ENCODE peak calls at places on chromosomes 3 and 15, in four cellular contexts. N is aorta; J is CD4-positive, alpha-beta memory T cell; X is GM23338. C is an unnamed sample.

GRCh38 chr3:127589600-127590281 is 792 bp downstream of the TPRA1 start:
- DNase-seq in X (no peak), J (no peak), N (peak; percentile 82), C (no peak)

GRCh38 chr15:59392299-59392698 is 19.6 kb upstream of the MYO1E start:
- DNase-seq in J (no peak), N (no peak), X (no peak), C (no peak)

GRCh38 chr15:63503739-63504246 is 600 bp upstream of the USP3 start:
- DNase-seq in N (peak; percentile 87), J (peak; percentile 96), X (peak; percentile 86), C (peak; percentile 54)

GRCh38 chr3:184261270-184262165 is at the start of gene CAMK2N2:
- DNase-seq in J (peak; percentile 71), X (peak; percentile 83), N (peak; percentile 85), C (peak; percentile 82)

GRCh38 chr3:31903686-31904431 is 77.2 kb downstream of the OSBPL10 start:
- DNase-seq in X (no peak), J (no peak), N (no peak), C (no peak)

GRCh38 chr3:129934234-129935123 is 40.0 kb upstream of the TRH start:
- DNase-seq in J (no peak), X (peak; percentile 68), N (no peak), C (peak; percentile 42)

GRCh38 chr15:76147906-76148553 is 88.2 kb downstream of the TMEM266 start:
- DNase-seq in J (peak; percentile 54), X (peak; percentile 76), N (peak; percentile 86), C (peak; percentile 63)

GRCh38 chr3:146156801-146157310 is 4.1 kb downstream of the PLOD2 start:
- DNase-seq in N (no peak), J (no peak), X (no peak), C (no peak)

GRCh38 chr15:88878720-88879184 is 16.6 kb downstream of the HAPLN3 start:
- DNase-seq in J (no peak), X (peak; percentile 93), N (no peak), C (peak; percentile 62)

GRCh38 chr3:98691897-98692296 is 71.2 kb upstream of the ST3GAL6 start:
- DNase-seq in J (no peak), N (no peak), X (no peak), C (no peak)

GRCh38 chr3:70882104-70882503 is 569.7 kb upstream of the MDFIC2 start:
- DNase-seq in J (no peak), X (no peak), N (no peak), C (no peak)

GRCh38 chr15:59313703-59314332 is 58.9 kb downstream of the MYO1E start:
- DNase-seq in X (no peak), N (peak; percentile 96), J (no peak), C (no peak)

GRCh38 chr3:56702487-56703315 is 19.6 kb upstream of the TASOR start:
- DNase-seq in N (no peak), J (peak; percentile 66), X (peak; percentile 82), C (no peak)

GRCh38 chr3:129121016-129121791 is 400 bp downstream of the RAB43 start:
- DNase-seq in J (peak; percentile 66), N (peak; percentile 78), X (peak; percentile 41), C (no peak)

GRCh38 chr15:44492672-44493071 is 44.3 kb upstream of the EIF3J start:
- DNase-seq in N (no peak), J (no peak), X (no peak), C (no peak)

GRCh38 chr3:46939578-46940405 is 36.8 kb downstream of the CCDC12 start:
- DNase-seq in N (no peak), J (no peak), X (no peak), C (no peak)

GRCh38 chr3:46936733-46937250 is 39.8 kb downstream of the CCDC12 start:
- DNase-seq in X (no peak), J (no peak), N (peak; percentile 48), C (no peak)

GRCh38 chr3:46935989-46936620 is 40.4 kb downstream of the CCDC12 start:
- DNase-seq in J (no peak), X (no peak), N (peak; percentile 43), C (no peak)

GRCh38 chr3:46935168-46935858 is 41.2 kb downstream of the CCDC12 start:
- DNase-seq in X (peak; percentile 84), N (peak; percentile 93), J (no peak), C (peak; percentile 84)

GRCh38 chr3:46938118-46938517 is 38.4 kb downstream of the CCDC12 start:
- DNase-seq in J (no peak), N (no peak), X (no peak), C (no peak)
- H3K4me1 ChIP-seq in J (peaks cover 12% of the 10 kb centered on the region), N (peaks cover 3% of the 10 kb centered on the region), X (peaks cover 21% of the 10 kb centered on the region), C (peaks cover 78% of the 10 kb centered on the region)

GRCh38 chr3:36401056-36401455 is 20.8 kb downstream of the STAC start:
- DNase-seq in N (no peak), X (no peak), J (no peak), C (no peak)
- H3K4me1 ChIP-seq in N (no peaks in the 10 kb centered on the region), X (no peaks in the 10 kb centered on the region), J (no peaks in the 10 kb centered on the region), C (no peaks in the 10 kb centered on the region)

DNA sequence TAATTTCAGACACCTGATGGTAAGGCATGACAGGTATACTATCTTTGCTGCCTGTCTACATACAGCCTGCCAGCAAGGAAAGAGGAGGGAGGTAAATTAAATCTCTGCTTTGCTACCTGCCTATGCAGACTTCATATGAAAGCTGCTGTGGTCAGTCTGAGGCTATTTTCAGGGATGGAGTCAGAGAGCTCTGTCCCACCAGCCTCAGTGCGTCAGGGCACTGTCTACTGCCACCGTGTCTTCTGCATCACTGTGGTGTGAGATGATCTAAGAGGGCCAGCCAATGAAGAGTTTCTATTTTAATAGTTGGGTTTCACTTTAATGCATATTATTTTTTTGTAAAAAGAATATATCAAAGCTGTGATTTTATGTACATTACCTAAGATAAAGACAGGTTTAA is 125.6 kb downstream of the CADPS start:
- DNase-seq in J (no peak), X (no peak), N (no peak), C (no peak)
- H3K4me1 ChIP-seq in J (no peaks in the 10 kb centered on the region), X (no peaks in the 10 kb centered on the region), N (no peaks in the 10 kb centered on the region), C (no peaks in the 10 kb centered on the region)

DNA sequence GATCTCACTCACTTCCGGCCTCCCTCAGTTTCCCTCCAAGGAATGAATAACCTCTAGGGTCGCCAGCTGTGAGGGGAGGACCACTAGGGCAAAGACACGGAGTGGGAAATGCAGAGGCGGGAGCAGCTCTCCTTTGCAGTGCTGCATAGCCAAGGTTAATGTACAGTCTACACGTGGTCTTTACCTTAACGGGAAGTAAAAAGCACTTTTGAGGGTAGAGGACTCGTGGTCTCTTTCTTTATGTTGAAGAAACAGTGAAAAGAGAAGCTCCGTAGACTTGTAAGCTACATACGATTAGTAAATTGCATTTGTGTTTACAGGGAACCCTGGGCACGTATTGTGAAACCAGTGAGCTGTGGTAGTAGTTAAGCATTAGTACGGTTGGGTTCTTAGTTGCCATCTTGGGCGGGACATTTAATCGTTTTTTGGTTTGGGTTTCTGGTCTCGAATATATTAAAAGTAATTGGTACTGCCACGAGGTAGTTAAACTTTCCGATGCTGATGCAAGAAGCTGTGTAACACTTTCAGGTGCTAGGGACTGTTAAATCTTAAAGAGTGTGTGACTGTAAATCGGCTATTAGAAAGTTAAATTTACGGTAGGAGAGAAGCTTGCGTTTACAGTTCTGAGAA is 828 bp downstream of the U2SURP start:
- DNase-seq in N (no peak), X (peak; percentile 21), J (no peak), C (peak; percentile 35)
- H3K4me1 ChIP-seq in N (peaks cover 2% of the 10 kb centered on the region), X (peaks cover 18% of the 10 kb centered on the region), J (peaks cover 55% of the 10 kb centered on the region), C (peaks cover 9% of the 10 kb centered on the region)

C was measured in Caco-2.